ENCODE peak calls at places on chromosomes 4 and X, in nine cellular contexts. One of them, this sample, is unnamed.

GRCh38 chrX:103845165-103845653 is 13.2 kb upstream of the RAB9B start:
- DNase-seq in HCT116: peak
- DNase-seq in left lung: no peak
- DNase-seq in lower lobe of right lung: no peak
- DNase-seq in PC-3: peak
- DNase-seq in colonic mucosa: peak
- DNase-seq in pancreas: peak
- DNase-seq in H9: peak
- DNase-seq in mammary epithelial cell: peak
- DNase-seq in this sample: no peak

GRCh38 chr4:150501983-150502382 is 80.0 kb upstream of the MAB21L2 start:
- DNase-seq in PC-3: no peak
- DNase-seq in pancreas: no peak
- DNase-seq in HCT116: no peak
- DNase-seq in lower lobe of right lung: no peak
- DNase-seq in colonic mucosa: no peak
- DNase-seq in H9: no peak
- DNase-seq in mammary epithelial cell: no peak
- DNase-seq in left lung: no peak
- DNase-seq in this sample: no peak

GRCh38 chrX:108299101-108299591 is 139.1 kb downstream of the COL4A6 start:
- DNase-seq in mammary epithelial cell: peak
- DNase-seq in HCT116: no peak
- DNase-seq in colonic mucosa: no peak
- DNase-seq in lower lobe of right lung: no peak
- DNase-seq in pancreas: no peak
- DNase-seq in PC-3: no peak
- DNase-seq in H9: no peak
- DNase-seq in left lung: no peak
- DNase-seq in this sample: no peak

GRCh38 chr4:56958111-56958517 is 19.3 kb downstream of the NOA1 start:
- DNase-seq in pancreas: peak
- DNase-seq in H9: no peak
- DNase-seq in mammary epithelial cell: peak
- DNase-seq in colonic mucosa: peak
- DNase-seq in lower lobe of right lung: peak
- DNase-seq in left lung: no peak
- DNase-seq in HCT116: no peak
- DNase-seq in PC-3: peak
- DNase-seq in this sample: no peak

GRCh38 chr4:147129687-147130086 is 184.0 kb upstream of the TTC29 start:
- DNase-seq in PC-3: no peak
- DNase-seq in lower lobe of right lung: no peak
- DNase-seq in left lung: no peak
- DNase-seq in colonic mucosa: no peak
- DNase-seq in pancreas: no peak
- DNase-seq in HCT116: no peak
- DNase-seq in H9: no peak
- DNase-seq in mammary epithelial cell: no peak
- DNase-seq in this sample: no peak

GRCh38 chr4:10582059-10582686 is 102.4 kb downstream of the CLNK start:
- DNase-seq in PC-3: peak
- DNase-seq in left lung: no peak
- DNase-seq in H9: peak
- DNase-seq in colonic mucosa: peak
- DNase-seq in HCT116: peak
- DNase-seq in lower lobe of right lung: no peak
- DNase-seq in mammary epithelial cell: peak
- DNase-seq in pancreas: peak
- DNase-seq in this sample: no peak

GRCh38 chr4:86498560-86499166 is 95.5 kb upstream of the PTPN13 start:
- DNase-seq in PC-3: peak
- DNase-seq in left lung: no peak
- DNase-seq in HCT116: peak
- DNase-seq in pancreas: no peak
- DNase-seq in mammary epithelial cell: peak
- DNase-seq in lower lobe of right lung: no peak
- DNase-seq in H9: no peak
- DNase-seq in colonic mucosa: no peak
- DNase-seq in this sample: no peak

GRCh38 chr4:86441175-86441960 is 81.5 kb upstream of the MAPK10 start:
- DNase-seq in lower lobe of right lung: no peak
- DNase-seq in mammary epithelial cell: peak
- DNase-seq in HCT116: no peak
- DNase-seq in PC-3: peak
- DNase-seq in colonic mucosa: no peak
- DNase-seq in pancreas: no peak
- DNase-seq in left lung: no peak
- DNase-seq in H9: no peak
- DNase-seq in this sample: no peak

GRCh38 chr4:153643406-153644016 is 40.6 kb upstream of the TLR2 start:
- DNase-seq in PC-3: peak
- DNase-seq in colonic mucosa: no peak
- DNase-seq in lower lobe of right lung: no peak
- DNase-seq in H9: no peak
- DNase-seq in left lung: no peak
- DNase-seq in mammary epithelial cell: peak
- DNase-seq in pancreas: no peak
- DNase-seq in HCT116: peak
- DNase-seq in this sample: no peak

GRCh38 chr4:7420661-7421040 is 14.1 kb downstream of the PSAPL1 start:
- DNase-seq in HCT116: no peak
- DNase-seq in H9: no peak
- DNase-seq in pancreas: no peak
- DNase-seq in PC-3: no peak
- DNase-seq in left lung: peak
- DNase-seq in colonic mucosa: no peak
- DNase-seq in mammary epithelial cell: no peak
- DNase-seq in lower lobe of right lung: peak
- DNase-seq in this sample: peak

GRCh38 chr4:15779336-15779735 is 1.2 kb downstream of the CD38 start:
- DNase-seq in H9: peak
- DNase-seq in HCT116: no peak
- DNase-seq in colonic mucosa: peak
- DNase-seq in pancreas: no peak
- DNase-seq in PC-3: peak
- DNase-seq in mammary epithelial cell: peak
- DNase-seq in lower lobe of right lung: peak
- DNase-seq in left lung: no peak
- DNase-seq in this sample: no peak

GRCh38 chr4:25299476-25300203 is 12.9 kb upstream of the ZCCHC4 start:
- DNase-seq in HCT116: no peak
- DNase-seq in PC-3: peak
- DNase-seq in left lung: no peak
- DNase-seq in lower lobe of right lung: peak
- DNase-seq in H9: no peak
- DNase-seq in pancreas: peak
- DNase-seq in colonic mucosa: peak
- DNase-seq in mammary epithelial cell: peak
- DNase-seq in this sample: no peak

GRCh38 chrX:53440101-53440500 is 5.9 kb upstream of the HSD17B10 start:
- DNase-seq in left lung: no peak
- DNase-seq in colonic mucosa: no peak
- DNase-seq in mammary epithelial cell: peak
- DNase-seq in HCT116: no peak
- DNase-seq in H9: no peak
- DNase-seq in lower lobe of right lung: no peak
- DNase-seq in pancreas: no peak
- DNase-seq in PC-3: peak
- DNase-seq in this sample: no peak

GRCh38 chr4:41507292-41507933 is 30.5 kb upstream of the LIMCH1 start:
- DNase-seq in mammary epithelial cell: no peak
- DNase-seq in colonic mucosa: no peak
- DNase-seq in PC-3: peak
- DNase-seq in lower lobe of right lung: no peak
- DNase-seq in H9: no peak
- DNase-seq in HCT116: no peak
- DNase-seq in left lung: no peak
- DNase-seq in pancreas: no peak
- DNase-seq in this sample: no peak
- H3K27ac ChIP-seq in mammary epithelial cell: no peak
- H3K27ac ChIP-seq in colonic mucosa: no peak
- H3K27ac ChIP-seq in PC-3: no peak
- H3K27ac ChIP-seq in lower lobe of right lung: peak
- H3K27ac ChIP-seq in H9: no peak
- H3K27ac ChIP-seq in HCT116: no peak
- H3K27ac ChIP-seq in left lung: no peak
- H3K27ac ChIP-seq in pancreas: no peak
- H3K27ac ChIP-seq in this sample: peak

GRCh38 chr4:89836031-89836777 is 757 bp downstream of the SNCA start:
- DNase-seq in H9: peak
- DNase-seq in HCT116: no peak
- DNase-seq in lower lobe of right lung: no peak
- DNase-seq in PC-3: no peak
- DNase-seq in colonic mucosa: no peak
- DNase-seq in left lung: peak
- DNase-seq in pancreas: no peak
- DNase-seq in mammary epithelial cell: peak
- DNase-seq in this sample: no peak

GRCh38 chr4:89838005-89838404 is 1.0 kb upstream of the SNCA start:
- DNase-seq in mammary epithelial cell: peak
- DNase-seq in lower lobe of right lung: no peak
- DNase-seq in colonic mucosa: no peak
- DNase-seq in HCT116: no peak
- DNase-seq in pancreas: no peak
- DNase-seq in left lung: no peak
- DNase-seq in PC-3: no peak
- DNase-seq in H9: no peak
- DNase-seq in this sample: no peak

GRCh38 chr4:89836897-89837384 is at the start of gene SNCA:
- DNase-seq in lower lobe of right lung: peak
- DNase-seq in PC-3: no peak
- DNase-seq in pancreas: peak
- DNase-seq in mammary epithelial cell: peak
- DNase-seq in colonic mucosa: peak
- DNase-seq in HCT116: no peak
- DNase-seq in H9: peak
- DNase-seq in left lung: peak
- DNase-seq in this sample: peak

GRCh38 chr4:89839558-89839957 is 2.6 kb upstream of the SNCA start:
- DNase-seq in lower lobe of right lung: no peak
- DNase-seq in pancreas: no peak
- DNase-seq in left lung: no peak
- DNase-seq in HCT116: no peak
- DNase-seq in colonic mucosa: no peak
- DNase-seq in mammary epithelial cell: no peak
- DNase-seq in H9: no peak
- DNase-seq in PC-3: no peak
- DNase-seq in this sample: no peak

DNA sequence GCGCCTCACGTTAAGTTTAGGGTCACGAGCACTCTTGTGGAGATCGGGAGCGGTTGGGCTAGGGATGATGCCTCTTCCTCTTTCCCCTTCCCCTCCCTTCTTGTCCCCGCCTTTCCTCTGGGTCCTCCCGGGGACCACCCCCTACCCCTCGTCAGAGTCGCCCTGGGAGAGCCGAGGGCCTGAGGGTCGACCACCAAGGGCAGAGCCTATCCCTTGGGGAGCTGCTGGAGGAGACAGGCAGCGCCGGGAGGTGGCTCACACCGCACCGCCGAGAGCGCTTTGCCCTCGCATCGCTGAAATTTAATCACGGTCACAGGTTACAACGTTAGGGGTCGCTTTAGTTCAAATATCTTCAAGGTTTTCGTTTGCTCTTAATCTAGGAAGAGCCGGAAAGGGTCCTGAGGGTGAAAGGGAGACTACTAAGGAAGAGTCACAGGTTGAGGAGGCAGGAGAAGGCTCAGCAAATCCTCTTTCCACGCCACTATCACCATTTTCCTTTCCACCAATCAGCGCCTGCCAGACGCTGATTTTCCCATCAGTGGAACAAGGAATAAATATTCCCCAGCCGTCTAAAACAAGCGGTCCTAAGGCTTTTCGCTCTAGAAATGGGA is 529 bp upstream of the SNCA start:
- DNase-seq in colonic mucosa: peak
- DNase-seq in HCT116: no peak
- DNase-seq in H9: peak
- DNase-seq in left lung: peak
- DNase-seq in lower lobe of right lung: no peak
- DNase-seq in PC-3: no peak
- DNase-seq in mammary epithelial cell: peak
- DNase-seq in pancreas: no peak
- DNase-seq in this sample: peak
- TF ChIP-seq CTCF in colonic mucosa: no peak
- TF ChIP-seq CTCF in HCT116: peak
- TF ChIP-seq CTCF in H9: peak
- TF ChIP-seq CTCF in left lung: no peak
- TF ChIP-seq CTCF in lower lobe of right lung: no peak
- TF ChIP-seq CTCF in PC-3: no peak
- TF ChIP-seq CTCF in mammary epithelial cell: peak
- TF ChIP-seq CTCF in pancreas: no peak
- TF ChIP-seq CTCF in this sample: peak

GRCh38 chr4:45122406-45122805 is 396.1 kb upstream of the GNPDA2 start:
- DNase-seq in colonic mucosa: no peak
- DNase-seq in left lung: no peak
- DNase-seq in HCT116: no peak
- DNase-seq in PC-3: no peak
- DNase-seq in lower lobe of right lung: no peak
- DNase-seq in pancreas: no peak
- DNase-seq in mammary epithelial cell: peak
- DNase-seq in H9: no peak
- DNase-seq in this sample: no peak

GRCh38 chr4:45120163-45120562 is 393.8 kb upstream of the GNPDA2 start:
- DNase-seq in colonic mucosa: no peak
- DNase-seq in pancreas: no peak
- DNase-seq in lower lobe of right lung: no peak
- DNase-seq in H9: no peak
- DNase-seq in PC-3: no peak
- DNase-seq in HCT116: no peak
- DNase-seq in left lung: no peak
- DNase-seq in mammary epithelial cell: peak
- DNase-seq in this sample: no peak

DNA sequence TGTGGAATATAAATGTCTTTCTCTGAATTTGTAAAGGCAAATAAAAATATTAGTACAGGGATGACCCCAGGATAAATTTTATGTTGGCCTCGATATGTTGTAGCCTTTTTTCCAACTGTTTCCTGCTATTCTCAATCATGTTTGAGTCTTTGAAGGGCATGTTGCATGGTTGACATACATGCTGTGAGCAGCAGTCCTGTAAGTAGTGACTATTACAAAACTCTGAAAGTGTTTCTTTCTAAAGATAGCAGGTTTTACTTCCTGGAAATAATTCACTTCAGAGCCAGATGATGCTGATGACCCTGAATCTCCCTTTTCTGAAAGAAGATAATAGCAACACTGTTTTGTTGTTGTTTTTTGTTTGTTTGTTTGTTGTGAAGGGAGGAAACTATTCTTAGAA is 393.0 kb upstream of the GNPDA2 start:
- DNase-seq in mammary epithelial cell: no peak
- DNase-seq in left lung: no peak
- DNase-seq in PC-3: no peak
- DNase-seq in lower lobe of right lung: no peak
- DNase-seq in H9: no peak
- DNase-seq in pancreas: no peak
- DNase-seq in HCT116: no peak
- DNase-seq in colonic mucosa: no peak
- DNase-seq in this sample: no peak
- H3K27ac ChIP-seq in mammary epithelial cell: no peak
- H3K27ac ChIP-seq in left lung: no peak
- H3K27ac ChIP-seq in PC-3: no peak
- H3K27ac ChIP-seq in lower lobe of right lung: no peak
- H3K27ac ChIP-seq in H9: no peak
- H3K27ac ChIP-seq in pancreas: no peak
- H3K27ac ChIP-seq in HCT116: no peak
- H3K27ac ChIP-seq in colonic mucosa: no peak
- H3K27ac ChIP-seq in this sample: no peak

GRCh38 chrX:25523574-25523973 is 507.8 kb upstream of the ARX start:
- DNase-seq in mammary epithelial cell: peak
- DNase-seq in HCT116: peak
- DNase-seq in pancreas: peak
- DNase-seq in colonic mucosa: no peak
- DNase-seq in H9: peak
- DNase-seq in lower lobe of right lung: no peak
- DNase-seq in PC-3: peak
- DNase-seq in left lung: no peak
- DNase-seq in this sample: no peak
- TF ChIP-seq CTCF in mammary epithelial cell: peak
- TF ChIP-seq CTCF in HCT116: peak
- TF ChIP-seq CTCF in pancreas: no peak
- TF ChIP-seq CTCF in colonic mucosa: no peak
- TF ChIP-seq CTCF in H9: peak
- TF ChIP-seq CTCF in lower lobe of right lung: peak
- TF ChIP-seq CTCF in PC-3: peak
- TF ChIP-seq CTCF in left lung: peak
- TF ChIP-seq CTCF in this sample: peak

This sample was measured in RWPE2.